ENCODE peak calls at places on chromosomes 6 and 20, in eight cellular contexts. M is K562, Y is A549, F is transverse colon, A is sigmoid colon, V is stomach, E is H1, O is tibial nerve. K is an unnamed sample.

GRCh38 chr6:139940741-139941712 is 566.6 kb upstream of the CITED2 start:
- DNase-seq in V (no peak), F (no peak), O (no peak), M (no peak), Y (no peak), A (no peak), E (no peak), K (no peak)

GRCh38 chr20:51636123-51636522 is 93.6 kb upstream of the NFATC2 start:
- DNase-seq in Y (no peak), M (no peak), V (no peak), E (no peak), F (no peak), O (no peak), A (no peak), K (no peak)

GRCh38 chr6:134117409-134117808 is 65.0 kb upstream of the SLC2A12 start:
- DNase-seq in O (no peak), A (no peak), M (no peak), E (no peak), V (no peak), Y (no peak), F (no peak), K (no peak)

GRCh38 chr20:64105846-64106434 is 1.4 kb downstream of the NPBWR2 start:
- DNase-seq in V (no peak), E (peak), A (no peak), M (no peak), F (peak), O (no peak), Y (no peak), K (no peak)

GRCh38 chr6:28922841-28923317 is 906 bp downstream of the TRIM27 start:
- DNase-seq in F (peak), M (no peak), V (peak), A (no peak), O (no peak), E (peak), Y (no peak), K (peak)

GRCh38 chr6:143804835-143805239 is 38.3 kb upstream of the LTV1 start:
- DNase-seq in E (no peak), O (no peak), Y (no peak), M (peak), F (no peak), A (no peak), V (no peak), K (no peak)

GRCh38 chr6:144353871-144354314 is 68.8 kb downstream of the UTRN start:
- DNase-seq in F (no peak), E (no peak), V (no peak), M (no peak), Y (no peak), A (no peak), O (no peak), K (no peak)

GRCh38 chr6:168180548-168181011 is 101.6 kb upstream of the FRMD1 start:
- DNase-seq in Y (no peak), M (no peak), A (peak), F (no peak), V (peak), O (no peak), E (peak), K (no peak)

GRCh38 chr20:38117205-38117604 is 47.9 kb downstream of the TGM2 start:
- DNase-seq in O (no peak), E (no peak), V (no peak), F (no peak), M (no peak), A (no peak), Y (no peak), K (no peak)

GRCh38 chr20:38119446-38119845 is 45.6 kb downstream of the TGM2 start:
- DNase-seq in Y (no peak), F (no peak), A (no peak), O (no peak), M (no peak), V (peak), E (no peak), K (no peak)

GRCh38 chr20:38115896-38116295 is 49.2 kb downstream of the TGM2 start:
- DNase-seq in A (no peak), Y (no peak), E (no peak), M (no peak), O (no peak), V (no peak), F (no peak), K (no peak)

GRCh38 chr20:38116409-38117165 is 48.5 kb downstream of the TGM2 start:
- DNase-seq in O (no peak), A (no peak), E (no peak), M (no peak), V (no peak), F (no peak), Y (no peak), K (no peak)

GRCh38 chr20:38117635-38118034 is 47.4 kb downstream of the TGM2 start:
- DNase-seq in F (no peak), V (no peak), A (no peak), M (no peak), Y (no peak), O (no peak), E (no peak), K (no peak)
- TF ChIP-seq EP300 in F (no peak), V (no peak), A (no peak), M (no peak), Y (peak), O (no peak), E (no peak), K (no peak)

DNA sequence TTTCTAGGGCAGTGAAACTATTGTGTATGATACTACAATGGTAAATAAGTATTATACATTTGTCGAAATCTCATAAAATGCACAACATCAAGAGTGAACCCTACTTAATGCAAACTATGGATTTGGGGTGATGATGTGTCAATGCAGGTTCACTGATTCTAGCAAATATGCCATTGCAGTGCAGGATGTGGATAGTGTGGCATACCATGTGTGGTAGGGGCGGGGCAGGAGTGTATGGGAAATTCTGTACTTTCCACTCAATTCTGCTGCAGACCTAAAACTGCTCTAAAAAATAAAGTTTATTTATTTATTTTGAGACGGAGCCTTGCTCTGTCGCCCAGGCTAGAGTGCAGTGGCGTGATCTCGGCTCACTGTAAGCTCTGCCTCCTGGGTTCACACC is 44.3 kb downstream of the ABHD12 start:
- DNase-seq in O (no peak), E (no peak), A (no peak), V (no peak), Y (no peak), F (no peak), M (no peak), K (no peak)
- H3K27ac ChIP-seq in O (no peak), E (no peak), A (no peak), V (no peak), Y (no peak), F (no peak), M (no peak), K (no peak)

DNA sequence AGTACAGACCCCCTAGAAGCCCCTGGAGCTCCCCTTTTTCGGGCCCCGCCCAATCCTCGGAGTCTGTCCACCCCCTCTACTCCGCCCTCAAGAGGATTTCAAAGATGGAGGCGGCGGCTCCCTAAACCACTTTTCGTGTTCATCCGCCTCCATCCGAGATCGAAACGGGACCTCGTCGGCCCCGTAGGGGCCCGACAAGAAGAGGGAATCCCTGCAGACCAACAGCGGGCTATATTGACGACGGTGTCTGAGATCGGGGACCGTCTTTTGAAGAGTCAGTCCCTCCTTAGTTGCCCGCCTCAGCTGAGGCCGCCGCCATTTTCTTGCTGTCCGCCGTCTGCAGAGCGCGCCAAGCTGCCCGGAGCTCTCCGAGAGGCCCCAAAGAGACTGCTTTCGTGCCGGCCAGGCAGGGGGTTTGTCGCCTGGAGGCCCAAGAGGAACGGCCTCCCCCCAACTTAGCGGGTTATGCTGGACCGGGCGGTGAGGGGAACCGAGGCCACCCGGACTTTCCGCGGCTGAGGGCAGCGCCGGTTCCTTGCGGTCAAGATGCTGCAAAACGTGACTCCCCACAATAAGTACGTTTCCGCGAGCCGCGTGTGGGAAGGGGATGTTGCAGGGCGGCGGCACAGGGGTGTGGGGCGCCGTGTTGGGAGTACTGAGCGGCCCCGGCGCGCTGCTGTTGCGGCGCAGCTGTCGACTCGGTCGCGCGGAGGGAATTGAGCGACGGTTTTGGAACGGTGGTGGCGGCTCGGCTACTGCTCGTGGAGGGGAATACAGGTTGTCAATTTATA is 4.2 kb downstream of the BRD2 start:
- DNase-seq in V (no peak), A (peak), Y (peak), E (no peak), O (no peak), M (peak), F (peak), K (peak)
- TF ChIP-seq POLR2A in V (no peak), A (no peak), Y (no peak), E (no peak), O (no peak), M (no peak), F (no peak), K (no peak)

DNA sequence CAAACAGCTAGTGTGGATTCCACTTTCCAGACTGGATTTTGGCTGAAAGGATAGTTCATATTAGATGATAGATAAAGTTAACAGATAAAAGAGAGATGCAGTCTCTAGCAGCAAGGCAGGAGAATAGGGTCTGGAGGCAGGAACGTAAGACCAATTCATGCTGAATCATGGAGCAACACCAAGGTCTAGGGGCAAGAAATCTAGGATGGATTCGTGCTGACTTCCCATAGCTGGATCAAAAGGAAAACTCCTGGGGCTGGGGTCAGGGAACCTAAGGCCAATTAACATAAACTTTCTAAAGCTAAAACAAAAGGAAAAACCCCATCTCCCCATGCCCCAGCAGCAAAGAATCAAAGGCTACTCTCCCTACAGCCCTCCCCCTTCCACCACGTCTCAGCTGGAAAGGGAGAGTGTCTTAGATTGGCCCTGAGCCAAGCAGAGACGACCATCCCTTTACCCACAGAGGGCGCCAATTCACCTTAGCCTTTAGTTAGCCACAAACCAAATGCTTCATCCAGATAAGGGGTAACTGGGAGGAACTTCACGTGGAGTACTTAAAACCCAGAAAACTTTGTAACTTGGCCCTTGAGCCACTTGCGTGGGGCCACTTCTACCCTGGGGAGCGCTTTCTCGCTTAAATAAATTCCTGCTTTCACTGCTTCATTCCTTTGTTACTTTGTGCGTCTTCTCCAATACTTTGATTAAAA is 7.6 kb downstream of the TREM1 start:
- DNase-seq in A (no peak), Y (peak), V (peak), E (peak), M (peak), O (no peak), F (peak), K (no peak)
- TF ChIP-seq EP300 in A (no peak), Y (no peak), V (no peak), E (no peak), M (peak), O (peak), F (no peak), K (no peak)

GRCh38 chr20:44694159-44694558 is 21.0 kb upstream of the CCN5 start:
- DNase-seq in F (no peak), M (no peak), Y (no peak), E (no peak), A (no peak), O (no peak), V (no peak), K (no peak)
- H3K27ac ChIP-seq in F (no peak), M (no peak), Y (peak), E (no peak), A (peak), O (no peak), V (peak), K (no peak)

GRCh38 chr6:119482850-119483285 is 133.3 kb upstream of the MAN1A1 start:
- DNase-seq in F (no peak), Y (no peak), M (peak), V (peak), E (no peak), O (no peak), A (no peak), K (no peak)

GRCh38 chr6:119481981-119482380 is 132.4 kb upstream of the MAN1A1 start:
- DNase-seq in E (no peak), A (no peak), F (no peak), V (no peak), M (no peak), Y (no peak), O (no peak), K (no peak)

GRCh38 chr6:119476554-119476953 is 127.0 kb upstream of the MAN1A1 start:
- DNase-seq in F (no peak), M (no peak), O (no peak), V (no peak), E (no peak), A (no peak), Y (no peak), K (no peak)

GRCh38 chr6:119481098-119481497 is 131.5 kb upstream of the MAN1A1 start:
- DNase-seq in A (no peak), V (no peak), F (no peak), Y (no peak), E (no peak), O (no peak), M (no peak), K (no peak)

GRCh38 chr6:119479860-119480655 is 130.5 kb upstream of the MAN1A1 start:
- DNase-seq in Y (no peak), E (no peak), V (no peak), M (peak), O (no peak), F (no peak), A (no peak), K (no peak)
- TF ChIP-seq POLR2A in Y (no peak), E (no peak), V (no peak), M (no peak), O (no peak), F (no peak), A (no peak), K (no peak)

GRCh38 chr6:107818272-107818671 is 5.8 kb downstream of the SCML4 start:
- DNase-seq in A (no peak), O (no peak), Y (no peak), E (no peak), F (no peak), V (no peak), M (no peak), K (no peak)
- TF ChIP-seq EP300 in A (no peak), O (no peak), Y (no peak), E (no peak), F (no peak), V (no peak), M (no peak), K (no peak)

DNA sequence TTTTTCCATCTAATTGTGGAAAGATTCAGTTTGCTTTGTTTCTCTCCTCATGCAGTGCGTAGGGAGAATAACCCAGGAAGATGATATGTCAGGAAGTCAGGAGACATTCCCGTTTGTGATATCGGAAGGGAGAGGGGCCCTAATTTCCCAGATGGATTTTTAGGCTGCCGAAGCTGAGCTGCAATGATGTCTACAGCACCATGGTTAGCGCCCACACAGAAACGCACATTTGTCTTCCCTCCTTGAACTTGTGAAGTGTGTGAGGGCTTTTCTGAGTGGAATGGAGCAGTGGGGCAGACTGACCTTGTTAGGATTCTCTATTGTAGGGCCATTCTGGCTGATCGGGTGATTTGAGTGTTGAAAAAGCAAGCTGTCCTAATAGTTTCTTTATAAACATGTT is 191.3 kb upstream of the ARG1 start:
- DNase-seq in M (no peak), O (no peak), F (no peak), A (no peak), Y (no peak), V (no peak), E (no peak), K (no peak)
- H3K27ac ChIP-seq in M (no peak), O (no peak), F (no peak), A (no peak), Y (no peak), V (no peak), E (no peak), K (no peak)